ENCODE peak calls at places on chromosomes 7 and 10, in eight cellular contexts. W, D, B, R, E, J, T and Z are unnamed samples.

GRCh38 chr10:44352316-44353127 is 32.4 kb downstream of the CXCL12 start:
- DNase-seq in W (no peak), D (peak; percentile 28), B (peak; percentile 89), R (no peak), E (no peak), J (no peak), T (no peak), Z (no peak)

GRCh38 chr10:11381023-11381422 is 230.4 kb downstream of the USP6NL start:
- DNase-seq in W (no peak), D (no peak), B (no peak), R (no peak), E (no peak), J (no peak), T (no peak), Z (no peak)

GRCh38 chr7:68186072-68186471 is 1189.4 kb downstream of the TYW1 start:
- DNase-seq in W (no peak), D (no peak), B (no peak), R (no peak), E (no peak), J (no peak), T (no peak), Z (no peak)

GRCh38 chr10:21757601-21757901 is 223.5 kb downstream of the MLLT10 start:
- DNase-seq in W (no peak), D (no peak), B (no peak), R (no peak), E (no peak), J (no peak), T (no peak), Z (no peak)

GRCh38 chr7:158353606-158354570 is 233.7 kb downstream of the PTPRN2 start:
- DNase-seq in W (peak; percentile 81), D (no peak), B (peak; percentile 14), R (no peak), E (no peak), J (peak; percentile 22), T (peak; percentile 37), Z (peak; percentile 25)

GRCh38 chr7:36475011-36475342 is 85.3 kb downstream of the ANLN start:
- DNase-seq in W (no peak), D (no peak), B (no peak), R (no peak), E (no peak), J (no peak), T (no peak), Z (no peak)

GRCh38 chr10:16891375-16892313 is 74.4 kb upstream of the RSU1 start:
- DNase-seq in W (peak; percentile 63), D (peak; percentile 29), B (peak; percentile 84), R (no peak), E (peak; percentile 70), J (no peak), T (peak; percentile 2), Z (peak; percentile 78)

GRCh38 chr10:92131271-92131820 is 159.5 kb downstream of the CPEB3 start:
- DNase-seq in W (no peak), D (no peak), B (no peak), R (no peak), E (no peak), J (no peak), T (no peak), Z (no peak)

GRCh38 chr10:49038711-49039110 is 76.6 kb downstream of the VSTM4 start:
- DNase-seq in W (no peak), D (no peak), B (no peak), R (no peak), E (no peak), J (no peak), T (no peak), Z (no peak)

GRCh38 chr10:111211241-111211640 is 134.4 kb downstream of the ADRA2A start:
- DNase-seq in W (no peak), D (no peak), B (no peak), R (no peak), E (no peak), J (no peak), T (no peak), Z (no peak)

GRCh38 chr7:148806187-148806586 is 77.9 kb downstream of the EZH2 start:
- DNase-seq in W (no peak), D (no peak), B (no peak), R (no peak), E (no peak), J (no peak), T (no peak), Z (no peak)
- TF ChIP-seq POLR2A in W (peak; percentile 28), D (no peak), B (no peak), R (no peak), E (no peak), J (no peak), T (no peak), Z (no peak)

GRCh38 chr10:84173543-84173942 is at the start of gene GPR15LG:
- DNase-seq in W (no peak), D (no peak), B (no peak), R (no peak), E (no peak), J (no peak), T (no peak), Z (no peak)

GRCh38 chr10:84176351-84176750 is 2.8 kb downstream of the GPR15LG start:
- DNase-seq in W (peak; percentile 35), D (no peak), B (no peak), R (no peak), E (no peak), J (no peak), T (no peak), Z (peak; percentile 44)

GRCh38 chr10:84176836-84177474 is 3.4 kb downstream of the GPR15LG start:
- DNase-seq in W (peak; percentile 46), D (no peak), B (no peak), R (no peak), E (no peak), J (no peak), T (no peak), Z (peak; percentile 65)

GRCh38 chr10:84175436-84175835 is 1.8 kb downstream of the GPR15LG start:
- DNase-seq in W (no peak), D (no peak), B (no peak), R (no peak), E (no peak), J (no peak), T (no peak), Z (peak; percentile 55)

DNA sequence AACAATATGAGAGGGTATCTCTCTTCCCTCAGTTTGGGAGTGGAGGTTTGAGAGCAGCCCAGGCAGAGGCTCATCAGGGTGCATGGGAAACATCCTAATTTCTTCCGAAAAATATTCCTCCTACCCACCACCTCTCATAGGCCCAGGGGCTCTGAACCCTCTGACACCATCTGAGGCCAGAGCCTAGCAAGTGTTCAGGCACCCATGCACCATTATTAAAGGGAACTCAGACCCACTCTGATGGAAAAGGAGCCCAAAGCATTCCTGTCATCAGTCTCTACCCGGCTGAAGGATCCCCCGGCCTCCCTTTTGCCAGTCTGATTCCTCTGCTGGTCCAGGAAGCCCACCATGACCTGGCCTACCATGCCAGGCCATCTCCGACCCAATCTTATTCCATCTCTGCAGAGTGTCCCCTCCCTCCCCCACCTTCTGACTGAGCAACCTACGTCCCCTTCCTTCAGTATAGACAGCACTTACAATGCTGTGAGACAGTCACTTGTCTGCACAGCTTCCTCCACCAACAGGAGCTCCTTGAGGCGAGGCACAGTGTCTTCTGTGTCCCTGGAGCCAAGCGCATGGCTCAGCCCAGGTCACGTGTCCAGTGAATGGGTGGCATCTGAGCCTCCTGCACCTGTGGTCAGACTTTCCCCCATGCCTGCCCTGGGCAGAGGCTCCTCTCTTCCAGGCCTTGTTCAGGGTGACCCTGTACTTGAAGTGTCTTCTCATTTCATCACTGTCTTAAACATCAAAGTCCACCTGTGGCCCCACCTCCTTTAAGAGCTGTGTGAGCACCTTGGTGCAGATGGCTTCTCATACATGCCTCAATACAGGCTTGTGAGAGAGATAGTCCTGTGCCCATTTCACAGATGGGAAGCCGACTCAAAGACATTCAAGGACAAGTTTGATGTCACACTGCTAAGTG is 905 bp upstream of the GPR15LG start:
- DNase-seq in W (peak; percentile 26), D (no peak), B (no peak), R (no peak), E (no peak), J (no peak), T (no peak), Z (no peak)
- TF ChIP-seq POLR2A in W (no peak), D (no peak), B (no peak), R (no peak), E (no peak), J (no peak), T (no peak), Z (no peak)

DNA sequence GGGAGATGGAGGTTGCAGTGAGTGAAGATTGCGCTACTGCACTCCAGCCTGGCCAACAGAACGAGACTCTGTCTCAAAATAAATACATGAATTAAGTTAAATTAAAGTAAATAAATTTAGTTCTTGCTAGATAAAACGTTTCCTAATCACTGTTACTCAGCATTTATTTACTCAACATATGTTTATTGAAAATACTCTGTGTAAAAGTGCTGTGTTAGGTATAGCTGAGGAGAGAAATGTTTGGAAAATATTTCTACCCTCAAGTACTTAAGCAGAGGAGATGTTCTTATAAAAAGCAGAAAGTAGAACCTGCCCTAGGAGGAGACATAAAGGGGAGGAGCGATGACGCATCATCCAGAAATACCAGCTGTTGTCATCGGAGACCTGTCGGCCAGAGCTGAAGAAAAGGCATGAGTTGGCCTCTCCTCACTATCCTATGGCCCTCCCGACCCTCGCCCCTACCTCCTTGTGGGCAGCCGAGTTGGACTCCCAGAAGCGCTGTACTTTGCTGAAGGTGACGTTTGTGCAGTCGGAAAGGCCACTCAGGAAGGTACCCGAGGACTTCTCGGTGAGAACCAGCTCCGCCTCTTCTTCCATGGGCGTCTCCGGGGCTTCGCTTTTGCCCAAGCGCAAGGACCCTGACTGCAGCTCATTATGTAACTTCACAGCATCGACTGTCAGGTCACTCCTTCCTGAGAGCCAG is 1.1 kb downstream of the RRP12 start:
- DNase-seq in W (no peak), D (peak; percentile 43), B (no peak), R (no peak), E (peak; percentile 38), J (peak; percentile 73), T (peak; percentile 85), Z (no peak)
- TF ChIP-seq POLR2A in W (no peak), D (no peak), B (no peak), R (no peak), E (no peak), J (no peak), T (no peak), Z (no peak)

GRCh38 chr10:36493511-36493880 is 631.9 kb upstream of the ANKRD30A start:
- DNase-seq in W (no peak), D (no peak), B (no peak), R (no peak), E (peak; percentile 47), J (no peak), T (no peak), Z (no peak)

GRCh38 chr10:36489928-36490279 is 635.5 kb upstream of the ANKRD30A start:
- DNase-seq in W (no peak), D (no peak), B (no peak), R (no peak), E (no peak), J (no peak), T (no peak), Z (no peak)

GRCh38 chr10:36496728-36497127 is 628.7 kb upstream of the ANKRD30A start:
- DNase-seq in W (no peak), D (no peak), B (no peak), R (no peak), E (no peak), J (no peak), T (no peak), Z (no peak)

GRCh38 chr10:36492590-36493510 is 632.5 kb upstream of the ANKRD30A start:
- DNase-seq in W (no peak), D (no peak), B (no peak), R (no peak), E (peak; percentile 85), J (no peak), T (no peak), Z (no peak)

DNA sequence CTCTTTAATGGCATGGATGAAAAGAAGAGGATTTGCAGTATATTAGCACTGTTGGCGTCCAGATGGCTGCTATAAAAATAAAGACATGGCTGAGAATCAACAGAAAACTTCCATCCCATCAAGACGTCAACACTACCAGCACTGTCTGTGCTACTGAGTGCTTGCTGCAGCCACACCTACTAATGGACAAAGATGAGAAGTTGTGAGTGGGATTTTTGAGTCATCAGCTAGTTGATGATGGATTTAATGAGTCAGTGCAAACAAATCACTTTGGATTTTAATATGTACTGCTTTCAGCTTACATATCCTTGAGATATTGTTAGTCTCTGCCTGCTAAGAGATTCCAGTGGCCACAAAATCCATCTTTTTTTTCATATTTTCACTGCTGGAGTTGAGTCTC is 631.0 kb upstream of the ANKRD30A start:
- DNase-seq in W (no peak), D (no peak), B (no peak), R (no peak), E (peak; percentile 87), J (no peak), T (no peak), Z (no peak)
- TF ChIP-seq POLR2A in W (no peak), D (no peak), B (no peak), R (no peak), E (no peak), J (no peak), T (no peak), Z (no peak)